ENCODE peak calls at places on chromosomes 6 and 20, in four cellular contexts. H is astrocyte of the hippocampus, N is SK-N-SH, M is endothelial cell. B is an unnamed sample.

GRCh38 chr20:61601361-61601760 is 349.3 kb downstream of the CDH4 start:
- DNase-seq in H (no peak), M (no peak), N (no peak), B (no peak)

GRCh38 chr6:109963598-109964170 is 14.4 kb upstream of the GPR6 start:
- DNase-seq in M (no peak), H (no peak), N (no peak), B (no peak)

GRCh38 chr20:1323830-1324597 is 4.9 kb downstream of the SDCBP2 start:
- DNase-seq in N (no peak), H (no peak), M (no peak), B (peak; percentile 38)

GRCh38 chr6:34237722-34238506 is 1.2 kb downstream of the HMGA1 start:
- DNase-seq in H (peak; percentile 67), M (peak; percentile 57), N (peak; percentile 91), B (no peak)

GRCh38 chr20:60249436-60249835 is 291.2 kb downstream of the CDH26 start:
- DNase-seq in H (peak; percentile 83), M (no peak), N (no peak), B (no peak)

GRCh38 chr20:23657202-23657601 is 19.4 kb upstream of the CST3 start:
- DNase-seq in M (no peak), N (no peak), H (no peak), B (no peak)

GRCh38 chr6:46014511-46015118 is 1.0 kb downstream of the CLIC5 start:
- DNase-seq in H (peak; percentile 33), N (no peak), M (peak; percentile 14), B (no peak)

GRCh38 chr6:15336905-15337583 is 91.2 kb downstream of the JARID2 start:
- DNase-seq in N (peak; percentile 66), H (no peak), M (no peak), B (no peak)

GRCh38 chr6:130119211-130119610 is 100.8 kb downstream of the L3MBTL3 start:
- DNase-seq in H (no peak), N (no peak), M (no peak), B (no peak)

GRCh38 chr6:158324136-158324535 is 11.9 kb downstream of the TULP4 start:
- DNase-seq in H (no peak), M (no peak), N (no peak), B (no peak)

GRCh38 chr20:910840-911770 is 5.0 kb downstream of the ANGPT4 start:
- DNase-seq in H (peak; percentile 43), N (no peak), M (no peak), B (no peak)

GRCh38 chr6:44898296-44898930 is 429.7 kb upstream of the RUNX2 start:
- DNase-seq in H (peak; percentile 69), N (no peak), M (no peak), B (no peak)

GRCh38 chr20:36666181-36666740 is 20.3 kb upstream of the SLA2 start:
- DNase-seq in M (no peak), H (peak; percentile 16), N (no peak), B (no peak)

GRCh38 chr20:46056027-46056833 is 27.2 kb downstream of the SLC12A5 start:
- DNase-seq in M (no peak), H (no peak), N (no peak), B (no peak)

GRCh38 chr20:10774357-10774943 is 100.7 kb upstream of the JAG1 start:
- DNase-seq in N (no peak), M (no peak), H (no peak), B (no peak)

GRCh38 chr6:17865243-17865642 is 122.2 kb downstream of the KIF13A start:
- DNase-seq in M (no peak), H (no peak), N (no peak), B (peak; percentile 73)

GRCh38 chr20:41133709-41134361 is 3.5 kb upstream of the PLCG1 start:
- DNase-seq in H (no peak), M (no peak), N (no peak), B (peak; percentile 71)

GRCh38 chr20:16352321-16352720 is 220.9 kb downstream of the KIF16B start:
- DNase-seq in M (no peak), H (no peak), N (no peak), B (no peak)

GRCh38 chr20:63396300-63396699 is 35.2 kb upstream of the CHRNA4 start:
- DNase-seq in N (no peak), H (no peak), M (no peak), B (no peak)

GRCh38 chr6:938271-939046 is 245.5 kb upstream of the EXOC2 start:
- DNase-seq in H (no peak), M (no peak), N (no peak), B (no peak)

GRCh38 chr6:123323419-123324329 is 313.1 kb downstream of the TRDN start:
- DNase-seq in H (peak; percentile 39), N (no peak), M (no peak), B (no peak)

GRCh38 chr6:53042112-53042511 is 23.1 kb upstream of the FBXO9 start:
- DNase-seq in H (peak; percentile 90), N (no peak), M (no peak), B (no peak)

GRCh38 chr20:61178431-61179080 is 73.5 kb upstream of the CDH4 start:
- DNase-seq in N (no peak), H (no peak), M (no peak), B (no peak)

GRCh38 chr6:106658469-106658868 is 29.1 kb downstream of the QRSL1 start:
- DNase-seq in N (no peak), M (no peak), H (peak; percentile 9), B (no peak)

GRCh38 chr6:8707956-8708772 is 272.8 kb upstream of the SLC35B3 start:
- DNase-seq in M (no peak), H (peak; percentile 47), N (no peak), B (no peak)